ENCODE peak calls at places on chromosomes 11 and 22, in eight cellular contexts. U is stimulated activated CD4-positive, alpha-beta T cell treated with anti-CD3 and anti-CD28 coated beads, Interleukin-2, amount 100 ng/mL, for 48 hours; S is NCI-H187; Q is NCI-H345; Z is T47D; L is AG09319; X is adipocyte; J is hepatic stellate cell. G is an unnamed sample.

GRCh38 chr11:76577921-76578654 is 92.5 kb downstream of the LRRC32 start:
- DNase-seq in U (no peak), S (no peak), Q (no peak), Z (no peak), L (no peak), X (no peak), J (no peak), G (no peak)

GRCh38 chr11:79413258-79413657 is 27.6 kb downstream of the TENM4 start:
- DNase-seq in U (no peak), S (peak; percentile 72), Q (peak; percentile 13), Z (peak; percentile 17), L (peak; percentile 72), X (peak; percentile 82), J (peak; percentile 86), G (peak; percentile 79)

GRCh38 chr11:128388182-128388815 is 199.1 kb downstream of the ETS1 start:
- DNase-seq in U (no peak), S (no peak), Q (no peak), Z (no peak), L (no peak), X (no peak), J (no peak), G (no peak)

GRCh38 chr11:70826541-70826943 is 425.8 kb downstream of the SHANK2 start:
- DNase-seq in U (no peak), S (peak; percentile 85), Q (no peak), Z (no peak), L (no peak), X (peak; percentile 32), J (peak; percentile 49), G (no peak)

GRCh38 chr11:127470485-127470884 is 469.9 kb upstream of the KIRREL3 start:
- DNase-seq in U (no peak), S (no peak), Q (no peak), Z (peak; percentile 13), L (no peak), X (no peak), J (no peak), G (no peak)

GRCh38 chr11:19734171-19734570 is 21.5 kb downstream of the NAV2 start:
- DNase-seq in U (no peak), S (no peak), Q (no peak), Z (no peak), L (no peak), X (no peak), J (peak; percentile 17), G (no peak)

GRCh38 chr11:17597770-17598169 is 50.7 kb downstream of the OTOG start:
- DNase-seq in U (no peak), S (no peak), Q (no peak), Z (no peak), L (no peak), X (no peak), J (no peak), G (no peak)

GRCh38 chr22:38572065-38572464 is 2.1 kb upstream of the DMC1 start:
- DNase-seq in U (peak; percentile 32), S (no peak), Q (peak; percentile 27), Z (peak; percentile 61), L (peak; percentile 19), X (peak; percentile 89), J (peak; percentile 52), G (no peak)

GRCh38 chr11:46942172-46942571 is 5.6 kb downstream of the CSTPP1 start:
- DNase-seq in U (no peak), S (no peak), Q (no peak), Z (no peak), L (no peak), X (no peak), J (no peak), G (no peak)

G was measured in BJ.